ENCODE peak calls at places on chromosomes 4 and X, in ten cellular contexts. N is stimulated activated CD4-positive, alpha-beta T cell treated with anti-CD3 and anti-CD28 coated beads, Interleukin-15, amount 100 ng/mL, for 24 hours; C is activated CD8-positive, alpha-beta T cell treated with anti-CD3 and anti-CD28 coated beads, Interleukin-2, amount 10 ng/mL, durations not matched to agents 7 days and 5 days; A is cardiac muscle cell; B is posterior cingulate gyrus; V is choroid plexus epithelial cell; J is lung microvascular endothelial cell; Q is A549; R is RCC 7860; X is CD4-positive, alpha-beta T cell. G is an unnamed sample.

GRCh38 chrX:120310861-120311631 is at the start of gene TMEM255A:
- DNase-seq in N (peak; percentile 12), C (no peak), A (peak; percentile 17), B (peak; percentile 51), V (no peak), J (no peak), Q (peak; percentile 15), R (no peak), X (no peak), G (no peak)

GRCh38 chrX:142214081-142214480 is 9.0 kb upstream of the MAGEC2 start:
- DNase-seq in N (no peak), C (no peak), A (no peak), B (no peak), V (no peak), J (no peak), Q (no peak), R (no peak), X (no peak), G (no peak)

GRCh38 chr4:170386974-170387373 is 297.2 kb upstream of the AADAT start:
- DNase-seq in N (no peak), C (no peak), A (no peak), B (no peak), V (peak; percentile 86), J (no peak), Q (no peak), R (peak; percentile 77), X (no peak), G (no peak)

GRCh38 chr4:101981756-101982155 is 191.2 kb downstream of the BANK1 start:
- DNase-seq in N (no peak), C (no peak), A (peak; percentile 28), B (no peak), V (no peak), J (no peak), Q (no peak), R (no peak), X (no peak), G (peak; percentile 44)

GRCh38 chrX:74349387-74349786 is 45.4 kb downstream of the ZCCHC13 start:
- DNase-seq in N (no peak), C (no peak), A (no peak), B (no peak), V (peak; percentile 82), J (no peak), Q (no peak), R (peak; percentile 7), X (no peak), G (no peak)

GRCh38 chrX:10676239-10676971 is 56.0 kb upstream of the MID1 start:
- DNase-seq in N (no peak), C (no peak), A (no peak), B (no peak), V (no peak), J (no peak), Q (no peak), R (no peak), X (no peak), G (no peak)

GRCh38 chr4:147683172-147683571 is 791 bp downstream of the PRMT9 start:
- DNase-seq in N (peak; percentile 18), C (peak; percentile 32), A (peak; percentile 1), B (no peak), V (peak; percentile 52), J (peak; percentile 27), Q (no peak), R (no peak), X (no peak), G (no peak)

GRCh38 chr4:23327120-23327519 is 562.7 kb downstream of the PPARGC1A start:
- DNase-seq in N (no peak), C (no peak), A (no peak), B (no peak), V (no peak), J (no peak), Q (no peak), R (no peak), X (no peak), G (no peak)

GRCh38 chrX:51461053-51462050 is 35.0 kb downstream of the NUDT11 start:
- DNase-seq in N (peak; percentile 2), C (peak; percentile 24), A (peak; percentile 46), B (no peak), V (peak; percentile 54), J (peak; percentile 45), Q (peak; percentile 53), R (peak; percentile 9), X (no peak), G (peak; percentile 7)

GRCh38 chr4:74117024-74117534 is 18.1 kb upstream of the CXCL2 start:
- DNase-seq in N (no peak), C (no peak), A (no peak), B (no peak), V (peak; percentile 97), J (peak; percentile 100), Q (peak; percentile 93), R (peak; percentile 93), X (no peak), G (no peak)

GRCh38 chr4:181822005-181822375 is 421.2 kb upstream of the TENM3 start:
- DNase-seq in N (no peak), C (no peak), A (peak; percentile 38), B (no peak), V (peak; percentile 52), J (no peak), Q (no peak), R (no peak), X (no peak), G (no peak)

GRCh38 chrX:119753001-119753400 is 5.4 kb upstream of the SOWAHD start:
- DNase-seq in N (no peak), C (no peak), A (no peak), B (no peak), V (no peak), J (no peak), Q (no peak), R (no peak), X (no peak), G (no peak)

GRCh38 chr4:118869808-118870342 is 18.8 kb upstream of the SYNPO2 start:
- DNase-seq in N (no peak), C (no peak), A (no peak), B (no peak), V (peak; percentile 49), J (peak; percentile 64), Q (no peak), R (no peak), X (no peak), G (no peak)

GRCh38 chr4:66750273-66750672 is 795.0 kb downstream of the CENPC start:
- DNase-seq in N (no peak), C (no peak), A (no peak), B (no peak), V (no peak), J (no peak), Q (no peak), R (no peak), X (no peak), G (no peak)

GRCh38 chr4:165106518-165106917 is 6.1 kb downstream of the TMEM192 start:
- DNase-seq in N (no peak), C (no peak), A (no peak), B (no peak), V (no peak), J (no peak), Q (no peak), R (no peak), X (no peak), G (peak; percentile 75)

GRCh38 chr4:1414831-1415680 is 8.8 kb upstream of the NKX1-1 start:
- DNase-seq in N (no peak), C (peak; percentile 16), A (no peak), B (no peak), V (no peak), J (no peak), Q (no peak), R (no peak), X (no peak), G (no peak)

GRCh38 chrX:17242470-17242869 is 132.5 kb upstream of the NHS start:
- DNase-seq in N (peak; percentile 40), C (peak; percentile 34), A (peak; percentile 70), B (peak; percentile 8), V (peak; percentile 67), J (peak; percentile 48), Q (peak; percentile 55), R (peak; percentile 7), X (peak; percentile 5), G (peak; percentile 30)

GRCh38 chr4:8273450-8273849 is 3.9 kb downstream of the HTRA3 start:
- DNase-seq in N (no peak), C (no peak), A (no peak), B (no peak), V (no peak), J (no peak), Q (no peak), R (no peak), X (no peak), G (no peak)

GRCh38 chr4:91963489-91963888 is 340.3 kb upstream of the GRID2 start:
- DNase-seq in N (no peak), C (no peak), A (no peak), B (no peak), V (peak; percentile 43), J (no peak), Q (no peak), R (no peak), X (no peak), G (no peak)

GRCh38 chrX:46611658-46612362 is 38.2 kb downstream of the CHST7 start:
- DNase-seq in N (peak; percentile 15), C (peak; percentile 73), A (no peak), B (no peak), V (no peak), J (no peak), Q (no peak), R (no peak), X (no peak), G (no peak)

GRCh38 chr4:106395582-106395981 is 27.0 kb upstream of the GIMD1 start:
- DNase-seq in N (no peak), C (no peak), A (no peak), B (no peak), V (no peak), J (no peak), Q (no peak), R (no peak), X (no peak), G (no peak)

GRCh38 chrX:103236296-103236695 is 18.7 kb downstream of the TCEAL8 start:
- DNase-seq in N (no peak), C (no peak), A (no peak), B (no peak), V (no peak), J (no peak), Q (no peak), R (no peak), X (no peak), G (no peak)

GRCh38 chrX:55813150-55813549 is 95.6 kb downstream of the RRAGB start:
- DNase-seq in N (no peak), C (no peak), A (no peak), B (no peak), V (no peak), J (no peak), Q (no peak), R (no peak), X (no peak), G (no peak)

GRCh38 chrX:3230496-3230895 is 116.0 kb downstream of the MXRA5 start:
- DNase-seq in N (no peak), C (no peak), A (no peak), B (no peak), V (no peak), J (no peak), Q (no peak), R (no peak), X (no peak), G (no peak)

GRCh38 chr4:119615068-119615744 is 13.4 kb downstream of the PDE5A start:
- DNase-seq in N (no peak), C (no peak), A (no peak), B (no peak), V (peak; percentile 56), J (no peak), Q (no peak), R (no peak), X (no peak), G (no peak)

GRCh38 chrX:100895365-100896075 is 21.4 kb upstream of the NOX1 start:
- DNase-seq in N (peak; percentile 11), C (no peak), A (peak; percentile 28), B (no peak), V (peak; percentile 65), J (peak; percentile 50), Q (peak; percentile 56), R (no peak), X (no peak), G (peak; percentile 53)

GRCh38 chr4:140149851-140150635 is 3.9 kb downstream of the MAML3 start:
- DNase-seq in N (peak; percentile 73), C (peak; percentile 84), A (peak; percentile 77), B (peak; percentile 53), V (peak; percentile 53), J (peak; percentile 68), Q (peak; percentile 66), R (no peak), X (peak; percentile 53), G (peak; percentile 77)

GRCh38 chrX:123422875-123423274 is 238.8 kb downstream of the GRIA3 start:
- DNase-seq in N (peak; percentile 1), C (no peak), A (peak; percentile 32), B (peak; percentile 14), V (peak; percentile 67), J (peak; percentile 15), Q (peak; percentile 31), R (peak; percentile 3), X (no peak), G (peak; percentile 15)

G was measured in Caco-2.